ENCODE peak calls at places on chromosomes 6 and 20, in nine cellular contexts. L is transverse colon, G is H9, R is progenitor cell of endocrine pancreas, D is choroid plexus epithelial cell, O is lower leg skin, P is neural crest cell, E is foreskin fibroblast, V is psoas muscle. N is an unnamed sample.
A peak's percentile ranks its signal among the peaks of the same experiment; 100 is the strongest.

GRCh38 chr20:56875052-56875663 is 246.1 kb downstream of the TFAP2C start:
- DNase-seq in R (no peak), O (no peak), V (no peak), D (peak; percentile 92), E (peak; percentile 67), G (peak; percentile 59), P (no peak), L (peak; percentile 10), N (peak; percentile 97)

GRCh38 chr6:119683022-119683421 is 333.5 kb upstream of the MAN1A1 start:
- DNase-seq in O (no peak), G (no peak), P (no peak), D (peak; percentile 60), V (no peak), R (no peak), L (no peak), E (no peak), N (peak; percentile 52)

GRCh38 chr20:50855498-50856474 is 60.9 kb downstream of the BCAS4 start:
- DNase-seq in R (no peak), V (no peak), D (no peak), P (no peak), E (peak; percentile 24), G (peak; percentile 68), L (no peak), O (peak; percentile 19), N (peak; percentile 62)

GRCh38 chr6:163391983-163392382 is 22.5 kb upstream of the QKI start:
- DNase-seq in G (no peak), V (no peak), O (no peak), P (no peak), E (no peak), L (no peak), R (no peak), D (peak; percentile 20), N (peak; percentile 97)

GRCh38 chr6:113693866-113694265 is 163.3 kb upstream of the MARCKS start:
- DNase-seq in L (no peak), R (no peak), P (no peak), E (no peak), O (no peak), D (no peak), V (no peak), G (no peak), N (peak; percentile 80)

GRCh38 chr6:127522714-127523113 is 3.6 kb upstream of the MTCL3 start:
- DNase-seq in R (no peak), G (no peak), L (no peak), D (no peak), O (no peak), P (no peak), E (no peak), V (no peak), N (no peak)

GRCh38 chr6:1917628-1918371 is 308.1 kb downstream of the FOXC1 start:
- DNase-seq in L (no peak), E (peak; percentile 95), D (peak; percentile 62), G (no peak), R (no peak), V (no peak), P (no peak), O (no peak), N (peak; percentile 94)

GRCh38 chr6:141641951-141642350 is 490.8 kb upstream of the GJE1 start:
- DNase-seq in R (no peak), D (no peak), P (no peak), G (no peak), O (no peak), V (no peak), L (no peak), E (no peak), N (no peak)

GRCh38 chr6:169803291-169803811 is 51.9 kb downstream of the ERMARD start:
- DNase-seq in L (no peak), P (no peak), V (no peak), G (no peak), R (no peak), O (no peak), E (no peak), D (no peak), N (no peak)

DNA sequence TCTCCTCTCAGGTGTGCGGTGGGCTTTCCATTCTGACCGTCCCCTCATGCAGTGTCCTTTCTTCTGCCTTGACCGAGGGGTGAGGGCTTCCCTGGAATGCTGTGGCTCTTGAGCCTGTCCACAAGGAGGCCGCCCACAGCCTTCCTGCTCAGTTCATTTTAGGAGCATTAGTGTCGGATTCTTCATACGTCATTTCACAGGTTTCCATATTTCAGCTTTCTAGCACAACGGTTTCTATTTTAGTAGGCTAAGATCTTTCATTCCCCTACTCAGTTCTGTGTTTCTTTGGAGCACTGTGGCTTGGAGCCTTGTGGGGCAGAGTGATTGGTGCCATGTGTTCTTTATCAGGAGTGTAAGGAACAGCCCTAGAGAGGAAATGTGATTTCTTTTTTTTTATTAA is 5.5 kb downstream of the PPP1R3G start:
- DNase-seq in E (no peak), P (no peak), V (no peak), L (no peak), O (no peak), R (no peak), D (no peak), G (no peak), N (no peak)
- TF ChIP-seq CTCF in E (no peak), P (no peak), V (no peak), L (no peak), O (no peak), R (no peak), D (no peak), G (no peak), N (no peak)

GRCh38 chr20:2918096-2919049 is 45.1 kb downstream of the PTPRA start:
- DNase-seq in G (no peak), O (no peak), P (no peak), D (no peak), L (no peak), V (no peak), R (no peak), E (no peak), N (no peak)

GRCh38 chr20:2917266-2917665 is 44.0 kb downstream of the PTPRA start:
- DNase-seq in R (no peak), P (no peak), L (no peak), V (no peak), D (no peak), O (no peak), E (no peak), G (no peak), N (no peak)

GRCh38 chr20:2911200-2911599 is 37.9 kb downstream of the PTPRA start:
- DNase-seq in P (no peak), E (no peak), D (peak; percentile 16), L (no peak), R (no peak), G (no peak), O (no peak), V (no peak), N (peak; percentile 60)

GRCh38 chr20:2909953-2910352 is 36.7 kb downstream of the PTPRA start:
- DNase-seq in D (no peak), E (no peak), G (no peak), O (no peak), L (no peak), V (no peak), P (no peak), R (no peak), N (no peak)

DNA sequence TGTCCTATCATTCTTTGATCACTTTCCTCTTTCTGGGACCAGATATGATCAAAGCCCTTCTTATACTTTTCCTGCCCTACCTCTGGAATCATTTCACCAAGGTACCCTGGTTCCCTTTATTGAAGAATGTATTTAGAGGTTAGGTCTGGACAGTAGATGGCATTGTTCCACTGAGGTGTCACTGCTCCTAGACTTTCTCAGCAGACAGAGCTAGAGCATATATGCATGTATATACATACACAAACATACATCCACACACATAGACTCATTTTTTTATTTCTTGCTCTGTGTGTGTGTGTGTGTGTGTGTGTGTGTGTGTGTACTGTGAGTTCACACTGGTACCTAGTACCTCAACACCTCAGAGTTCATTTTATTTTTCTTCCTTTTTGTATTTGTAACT is 40.9 kb downstream of the PTPRA start:
- DNase-seq in E (no peak), D (peak; percentile 60), R (no peak), G (no peak), P (no peak), O (no peak), V (no peak), L (no peak), N (peak; percentile 50)
- TF ChIP-seq CTCF in E (no peak), D (peak; percentile 48), R (peak; percentile 26), G (no peak), P (no peak), O (no peak), V (no peak), L (no peak), N (peak; percentile 42)

GRCh38 chr6:143527677-143528076 is 16.2 kb upstream of the FUCA2 start:
- DNase-seq in E (no peak), R (no peak), O (no peak), L (no peak), V (no peak), D (no peak), P (no peak), G (no peak), N (no peak)

GRCh38 chr6:143528164-143528811 is 16.8 kb upstream of the FUCA2 start:
- DNase-seq in R (no peak), D (no peak), O (no peak), L (no peak), E (no peak), V (no peak), G (no peak), P (no peak), N (no peak)

GRCh38 chr6:143531720-143532504 is 20.4 kb upstream of the FUCA2 start:
- DNase-seq in R (no peak), P (no peak), L (peak; percentile 37), E (no peak), D (no peak), G (no peak), O (no peak), V (no peak), N (no peak)

GRCh38 chr6:143529095-143529494 is 17.6 kb upstream of the FUCA2 start:
- DNase-seq in E (no peak), G (no peak), L (no peak), O (no peak), D (peak; percentile 20), P (no peak), R (no peak), V (no peak), N (no peak)
- TF ChIP-seq CTCF in E (no peak), G (peak; percentile 51), L (no peak), O (no peak), D (peak; percentile 30), P (peak; percentile 23), R (peak; percentile 17), V (no peak), N (no peak)

GRCh38 chr6:137163732-137164318 is 9.6 kb downstream of the IL22RA2 start:
- DNase-seq in V (no peak), R (no peak), P (no peak), E (no peak), L (no peak), G (no peak), O (no peak), D (no peak), N (no peak)

GRCh38 chr6:137167702-137168377 is 5.6 kb downstream of the IL22RA2 start:
- DNase-seq in L (no peak), R (no peak), P (no peak), E (no peak), V (no peak), O (no peak), D (no peak), G (no peak), N (no peak)

GRCh38 chr6:137162692-137163303 is 10.6 kb downstream of the IL22RA2 start:
- DNase-seq in R (no peak), O (no peak), G (no peak), D (no peak), P (no peak), E (no peak), L (no peak), V (no peak), N (no peak)

GRCh38 chr6:137166247-137167098 is 7.0 kb downstream of the IL22RA2 start:
- DNase-seq in L (no peak), R (no peak), D (no peak), P (no peak), E (no peak), V (no peak), O (no peak), G (no peak), N (no peak)

GRCh38 chr6:137165375-137166246 is 7.8 kb downstream of the IL22RA2 start:
- DNase-seq in L (peak; percentile 59), G (no peak), E (no peak), R (no peak), V (no peak), O (no peak), D (peak; percentile 33), P (no peak), N (peak; percentile 17)
- TF ChIP-seq CTCF in L (peak; percentile 35), G (peak; percentile 19), E (no peak), R (no peak), V (no peak), O (no peak), D (peak; percentile 54), P (no peak), N (peak; percentile 44)

N was measured in epithelial cell of esophagus.